ENCODE peak calls at places on chromosomes 5 and 9, in eight cellular contexts. One of them, this sample, is unnamed. For H3K4me1, the result is how much of the 10 kb centered on the place peaks cover.

GRCh38 chr5:122286547-122286946 is 25.5 kb upstream of the SNCAIP start:
- DNase-seq in fibroblast of lung: no peak
- DNase-seq in spleen: no peak
- DNase-seq in hepatocyte: no peak
- DNase-seq in tibial nerve: no peak
- DNase-seq in transverse colon: no peak
- DNase-seq in GM23338: peak
- DNase-seq in IMR-90: no peak
- DNase-seq in this sample: no peak

GRCh38 chr5:124544366-124545055 is 201.9 kb downstream of the ZNF608 start:
- DNase-seq in spleen: no peak
- DNase-seq in IMR-90: peak
- DNase-seq in hepatocyte: peak
- DNase-seq in GM23338: no peak
- DNase-seq in fibroblast of lung: peak
- DNase-seq in transverse colon: no peak
- DNase-seq in tibial nerve: no peak
- DNase-seq in this sample: no peak

GRCh38 chr9:33817327-33818166 is 587 bp downstream of the UBE2R2 start:
- DNase-seq in transverse colon: peak
- DNase-seq in IMR-90: peak
- DNase-seq in tibial nerve: peak
- DNase-seq in fibroblast of lung: peak
- DNase-seq in spleen: peak
- DNase-seq in hepatocyte: peak
- DNase-seq in GM23338: peak
- DNase-seq in this sample: peak

GRCh38 chr9:76552751-76553150 is 93.8 kb downstream of the GCNT1 start:
- DNase-seq in IMR-90: no peak
- DNase-seq in tibial nerve: no peak
- DNase-seq in spleen: no peak
- DNase-seq in fibroblast of lung: no peak
- DNase-seq in transverse colon: no peak
- DNase-seq in GM23338: peak
- DNase-seq in hepatocyte: no peak
- DNase-seq in this sample: no peak

GRCh38 chr5:93532370-93532769 is 48.6 kb downstream of the NR2F1-AS1 start:
- DNase-seq in tibial nerve: peak
- DNase-seq in IMR-90: peak
- DNase-seq in hepatocyte: peak
- DNase-seq in spleen: no peak
- DNase-seq in fibroblast of lung: peak
- DNase-seq in GM23338: peak
- DNase-seq in transverse colon: peak
- DNase-seq in this sample: peak

GRCh38 chr9:137365056-137365455 is 57.9 kb downstream of the EXD3 start:
- DNase-seq in transverse colon: no peak
- DNase-seq in tibial nerve: no peak
- DNase-seq in IMR-90: no peak
- DNase-seq in GM23338: no peak
- DNase-seq in spleen: peak
- DNase-seq in fibroblast of lung: no peak
- DNase-seq in hepatocyte: no peak
- DNase-seq in this sample: no peak

GRCh38 chr5:140737486-140737885 is 37.2 kb downstream of the ZMAT2 start:
- DNase-seq in IMR-90: no peak
- DNase-seq in hepatocyte: no peak
- DNase-seq in fibroblast of lung: no peak
- DNase-seq in GM23338: no peak
- DNase-seq in spleen: no peak
- DNase-seq in tibial nerve: no peak
- DNase-seq in transverse colon: no peak
- DNase-seq in this sample: no peak

GRCh38 chr5:176360894-176361436 is 599 bp downstream of the KIAA1191 start:
- DNase-seq in hepatocyte: peak
- DNase-seq in GM23338: peak
- DNase-seq in transverse colon: peak
- DNase-seq in spleen: no peak
- DNase-seq in fibroblast of lung: peak
- DNase-seq in tibial nerve: no peak
- DNase-seq in IMR-90: peak
- DNase-seq in this sample: no peak

GRCh38 chr5:5343581-5343980 is 78.9 kb upstream of the ICE1 start:
- DNase-seq in fibroblast of lung: no peak
- DNase-seq in spleen: no peak
- DNase-seq in transverse colon: no peak
- DNase-seq in hepatocyte: no peak
- DNase-seq in tibial nerve: no peak
- DNase-seq in IMR-90: no peak
- DNase-seq in GM23338: no peak
- DNase-seq in this sample: no peak

GRCh38 chr5:152256580-152256979 is 148.5 kb downstream of the NMUR2 start:
- DNase-seq in IMR-90: no peak
- DNase-seq in tibial nerve: no peak
- DNase-seq in GM23338: no peak
- DNase-seq in fibroblast of lung: no peak
- DNase-seq in hepatocyte: no peak
- DNase-seq in transverse colon: no peak
- DNase-seq in spleen: no peak
- DNase-seq in this sample: no peak

GRCh38 chr9:121889990-121890563 is 203.0 kb downstream of the TTLL11 start:
- DNase-seq in spleen: no peak
- DNase-seq in fibroblast of lung: peak
- DNase-seq in tibial nerve: no peak
- DNase-seq in transverse colon: no peak
- DNase-seq in IMR-90: peak
- DNase-seq in GM23338: no peak
- DNase-seq in hepatocyte: no peak
- DNase-seq in this sample: no peak

GRCh38 chr9:119432428-119432827 is 63.2 kb upstream of the BRINP1 start:
- DNase-seq in fibroblast of lung: no peak
- DNase-seq in spleen: no peak
- DNase-seq in IMR-90: no peak
- DNase-seq in tibial nerve: no peak
- DNase-seq in transverse colon: no peak
- DNase-seq in hepatocyte: no peak
- DNase-seq in GM23338: no peak
- DNase-seq in this sample: no peak

GRCh38 chr5:133063965-133064364 is 12.2 kb downstream of the HSPA4 start:
- DNase-seq in hepatocyte: no peak
- DNase-seq in fibroblast of lung: peak
- DNase-seq in transverse colon: no peak
- DNase-seq in IMR-90: no peak
- DNase-seq in GM23338: no peak
- DNase-seq in spleen: no peak
- DNase-seq in tibial nerve: no peak
- DNase-seq in this sample: no peak

GRCh38 chr5:112737088-112737471 is 605 bp upstream of the APC start:
- DNase-seq in GM23338: no peak
- DNase-seq in IMR-90: no peak
- DNase-seq in fibroblast of lung: no peak
- DNase-seq in spleen: no peak
- DNase-seq in hepatocyte: no peak
- DNase-seq in tibial nerve: no peak
- DNase-seq in transverse colon: no peak
- DNase-seq in this sample: no peak

GRCh38 chr9:125889524-125890473 is 142.6 kb downstream of the PBX3 start:
- DNase-seq in tibial nerve: no peak
- DNase-seq in hepatocyte: peak
- DNase-seq in spleen: peak
- DNase-seq in GM23338: peak
- DNase-seq in transverse colon: peak
- DNase-seq in fibroblast of lung: peak
- DNase-seq in IMR-90: peak
- DNase-seq in this sample: peak

GRCh38 chr5:109705596-109705995 is 15.9 kb downstream of the MAN2A1 start:
- DNase-seq in tibial nerve: no peak
- DNase-seq in transverse colon: no peak
- DNase-seq in hepatocyte: no peak
- DNase-seq in fibroblast of lung: peak
- DNase-seq in spleen: no peak
- DNase-seq in GM23338: peak
- DNase-seq in IMR-90: peak
- DNase-seq in this sample: no peak

GRCh38 chr9:14136047-14136446 is 177.9 kb downstream of the NFIB start:
- DNase-seq in hepatocyte: no peak
- DNase-seq in IMR-90: no peak
- DNase-seq in spleen: no peak
- DNase-seq in tibial nerve: no peak
- DNase-seq in fibroblast of lung: no peak
- DNase-seq in GM23338: no peak
- DNase-seq in transverse colon: no peak
- DNase-seq in this sample: no peak

GRCh38 chr5:20445326-20445860 is 457.4 kb upstream of the CDH18 start:
- DNase-seq in IMR-90: no peak
- DNase-seq in GM23338: no peak
- DNase-seq in tibial nerve: no peak
- DNase-seq in transverse colon: no peak
- DNase-seq in hepatocyte: no peak
- DNase-seq in fibroblast of lung: no peak
- DNase-seq in spleen: no peak
- DNase-seq in this sample: no peak

GRCh38 chr9:131407717-131408195 is 13.9 kb downstream of the PRRC2B start:
- DNase-seq in transverse colon: peak
- DNase-seq in fibroblast of lung: peak
- DNase-seq in GM23338: peak
- DNase-seq in IMR-90: no peak
- DNase-seq in hepatocyte: no peak
- DNase-seq in spleen: no peak
- DNase-seq in tibial nerve: no peak
- DNase-seq in this sample: peak

GRCh38 chr5:13944564-13945195 is at the start of gene DNAH5:
- DNase-seq in hepatocyte: no peak
- DNase-seq in tibial nerve: no peak
- DNase-seq in IMR-90: peak
- DNase-seq in spleen: no peak
- DNase-seq in fibroblast of lung: peak
- DNase-seq in GM23338: no peak
- DNase-seq in transverse colon: no peak
- DNase-seq in this sample: no peak

GRCh38 chr9:124574534-124574933 is 67.3 kb upstream of the NR5A1 start:
- DNase-seq in hepatocyte: no peak
- DNase-seq in GM23338: no peak
- DNase-seq in tibial nerve: no peak
- DNase-seq in fibroblast of lung: no peak
- DNase-seq in spleen: no peak
- DNase-seq in IMR-90: no peak
- DNase-seq in transverse colon: no peak
- DNase-seq in this sample: no peak

GRCh38 chr5:149618581-149619248 is 37.4 kb downstream of the ARHGEF37 start:
- DNase-seq in IMR-90: peak
- DNase-seq in spleen: no peak
- DNase-seq in tibial nerve: no peak
- DNase-seq in fibroblast of lung: peak
- DNase-seq in transverse colon: peak
- DNase-seq in GM23338: peak
- DNase-seq in hepatocyte: peak
- DNase-seq in this sample: peak

GRCh38 chr9:19405771-19406170 is 3.0 kb upstream of the ACER2 start:
- DNase-seq in IMR-90: no peak
- DNase-seq in hepatocyte: no peak
- DNase-seq in GM23338: no peak
- DNase-seq in transverse colon: no peak
- DNase-seq in spleen: no peak
- DNase-seq in fibroblast of lung: no peak
- DNase-seq in tibial nerve: no peak
- DNase-seq in this sample: no peak

GRCh38 chr5:142726188-142726731 is 40.4 kb upstream of the FGF1 start:
- DNase-seq in spleen: no peak
- DNase-seq in IMR-90: peak
- DNase-seq in tibial nerve: no peak
- DNase-seq in transverse colon: no peak
- DNase-seq in hepatocyte: no peak
- DNase-seq in GM23338: no peak
- DNase-seq in fibroblast of lung: peak
- DNase-seq in this sample: no peak
- H3K4me1 ChIP-seq in spleen: under half
- H3K4me1 ChIP-seq in IMR-90: under half
- H3K4me1 ChIP-seq in tibial nerve: under half
- H3K4me1 ChIP-seq in transverse colon: under half
- H3K4me1 ChIP-seq in hepatocyte: under half
- H3K4me1 ChIP-seq in GM23338: under half
- H3K4me1 ChIP-seq in fibroblast of lung: under half
- H3K4me1 ChIP-seq in this sample: under half

GRCh38 chr5:99004960-99005359 is 76.2 kb upstream of the CHD1 start:
- DNase-seq in transverse colon: no peak
- DNase-seq in GM23338: no peak
- DNase-seq in tibial nerve: no peak
- DNase-seq in hepatocyte: no peak
- DNase-seq in IMR-90: no peak
- DNase-seq in spleen: no peak
- DNase-seq in fibroblast of lung: no peak
- DNase-seq in this sample: no peak
- TF ChIP-seq CTCF in transverse colon: no peak
- TF ChIP-seq CTCF in GM23338: no peak
- TF ChIP-seq CTCF in tibial nerve: no peak
- TF ChIP-seq CTCF in hepatocyte: no peak
- TF ChIP-seq CTCF in IMR-90: no peak
- TF ChIP-seq CTCF in spleen: no peak
- TF ChIP-seq CTCF in fibroblast of lung: no peak
- TF ChIP-seq CTCF in this sample: no peak

GRCh38 chr9:120694559-120694958 is 19.7 kb downstream of the MEGF9 start:
- DNase-seq in transverse colon: no peak
- DNase-seq in GM23338: no peak
- DNase-seq in spleen: no peak
- DNase-seq in tibial nerve: no peak
- DNase-seq in hepatocyte: no peak
- DNase-seq in IMR-90: no peak
- DNase-seq in fibroblast of lung: no peak
- DNase-seq in this sample: no peak

GRCh38 chr9:120696551-120697230 is 17.6 kb downstream of the MEGF9 start:
- DNase-seq in GM23338: no peak
- DNase-seq in tibial nerve: no peak
- DNase-seq in spleen: no peak
- DNase-seq in IMR-90: peak
- DNase-seq in hepatocyte: no peak
- DNase-seq in transverse colon: no peak
- DNase-seq in fibroblast of lung: no peak
- DNase-seq in this sample: no peak

GRCh38 chr9:120689860-120690259 is 24.4 kb downstream of the MEGF9 start:
- DNase-seq in hepatocyte: no peak
- DNase-seq in transverse colon: no peak
- DNase-seq in GM23338: no peak
- DNase-seq in IMR-90: peak
- DNase-seq in fibroblast of lung: peak
- DNase-seq in spleen: no peak
- DNase-seq in tibial nerve: no peak
- DNase-seq in this sample: no peak

GRCh38 chr9:120692901-120693573 is 21.2 kb downstream of the MEGF9 start:
- DNase-seq in tibial nerve: no peak
- DNase-seq in hepatocyte: no peak
- DNase-seq in transverse colon: no peak
- DNase-seq in GM23338: peak
- DNase-seq in spleen: no peak
- DNase-seq in fibroblast of lung: no peak
- DNase-seq in IMR-90: peak
- DNase-seq in this sample: no peak

GRCh38 chr9:120693609-120694008 is 20.7 kb downstream of the MEGF9 start:
- DNase-seq in transverse colon: no peak
- DNase-seq in tibial nerve: no peak
- DNase-seq in IMR-90: peak
- DNase-seq in fibroblast of lung: peak
- DNase-seq in hepatocyte: no peak
- DNase-seq in spleen: no peak
- DNase-seq in GM23338: no peak
- DNase-seq in this sample: no peak
- H3K27ac ChIP-seq in transverse colon: no peak
- H3K27ac ChIP-seq in tibial nerve: no peak
- H3K27ac ChIP-seq in IMR-90: peak
- H3K27ac ChIP-seq in fibroblast of lung: no peak
- H3K27ac ChIP-seq in hepatocyte: no peak
- H3K27ac ChIP-seq in spleen: peak
- H3K27ac ChIP-seq in GM23338: no peak
- H3K27ac ChIP-seq in this sample: no peak

GRCh38 chr5:36644727-36645126 is 38.3 kb downstream of the SLC1A3 start:
- DNase-seq in tibial nerve: no peak
- DNase-seq in hepatocyte: no peak
- DNase-seq in spleen: no peak
- DNase-seq in GM23338: peak
- DNase-seq in IMR-90: no peak
- DNase-seq in fibroblast of lung: peak
- DNase-seq in transverse colon: no peak
- DNase-seq in this sample: no peak
- H3K4me1 ChIP-seq in tibial nerve: under half
- H3K4me1 ChIP-seq in hepatocyte: under half
- H3K4me1 ChIP-seq in spleen: under half
- H3K4me1 ChIP-seq in GM23338: under half
- H3K4me1 ChIP-seq in IMR-90: under half
- H3K4me1 ChIP-seq in fibroblast of lung: under half
- H3K4me1 ChIP-seq in transverse colon: under half
- H3K4me1 ChIP-seq in this sample: under half